ENCODE peak calls at places on chromosomes 7 and 10, in six cellular contexts. One of them, this sample, is unnamed.

GRCh38 chr10:112963835-112964234 is 13.8 kb downstream of the TCF7L2 start:
- DNase-seq in WTC11: no peak
- DNase-seq in SIG-M5: no peak
- DNase-seq in T follicular helper cell: no peak
- DNase-seq in EH: peak
- DNase-seq in kidney glomerular epithelial cell: no peak
- DNase-seq in this sample: no peak

GRCh38 chr10:121658611-121659010 is 60.4 kb upstream of the FGFR2 start:
- DNase-seq in WTC11: no peak
- DNase-seq in SIG-M5: no peak
- DNase-seq in T follicular helper cell: no peak
- DNase-seq in EH: no peak
- DNase-seq in kidney glomerular epithelial cell: no peak
- DNase-seq in this sample: no peak

GRCh38 chr7:102295346-102296178 is 8.9 kb downstream of the SH2B2 start:
- DNase-seq in WTC11: no peak
- DNase-seq in SIG-M5: no peak
- DNase-seq in T follicular helper cell: no peak
- DNase-seq in EH: no peak
- DNase-seq in kidney glomerular epithelial cell: no peak
- DNase-seq in this sample: no peak

GRCh38 chr10:22334414-22335203 is 10.7 kb upstream of the SPAG6 start:
- DNase-seq in WTC11: peak
- DNase-seq in SIG-M5: no peak
- DNase-seq in T follicular helper cell: no peak
- DNase-seq in EH: no peak
- DNase-seq in kidney glomerular epithelial cell: no peak
- DNase-seq in this sample: no peak

GRCh38 chr7:110065112-110065511 is 1025.8 kb upstream of the LRRN3 start:
- DNase-seq in WTC11: no peak
- DNase-seq in SIG-M5: no peak
- DNase-seq in T follicular helper cell: no peak
- DNase-seq in EH: no peak
- DNase-seq in kidney glomerular epithelial cell: no peak
- DNase-seq in this sample: no peak

GRCh38 chr7:103936558-103936957 is 52.9 kb downstream of the RELN start:
- DNase-seq in WTC11: no peak
- DNase-seq in SIG-M5: no peak
- DNase-seq in T follicular helper cell: no peak
- DNase-seq in EH: no peak
- DNase-seq in kidney glomerular epithelial cell: no peak
- DNase-seq in this sample: no peak

GRCh38 chr7:36227223-36227622 is 74.2 kb downstream of the EEPD1 start:
- DNase-seq in WTC11: no peak
- DNase-seq in SIG-M5: no peak
- DNase-seq in T follicular helper cell: no peak
- DNase-seq in EH: peak
- DNase-seq in kidney glomerular epithelial cell: no peak
- DNase-seq in this sample: no peak

GRCh38 chr7:44534501-44534900 is 6.6 kb downstream of the NPC1L1 start:
- DNase-seq in WTC11: peak
- DNase-seq in SIG-M5: no peak
- DNase-seq in T follicular helper cell: peak
- DNase-seq in EH: peak
- DNase-seq in kidney glomerular epithelial cell: no peak
- DNase-seq in this sample: no peak

GRCh38 chr10:114102253-114102652 is 58.6 kb downstream of the ADRB1 start:
- DNase-seq in WTC11: no peak
- DNase-seq in SIG-M5: no peak
- DNase-seq in T follicular helper cell: no peak
- DNase-seq in EH: no peak
- DNase-seq in kidney glomerular epithelial cell: no peak
- DNase-seq in this sample: no peak

GRCh38 chr7:3065724-3066143 is 22.1 kb upstream of the CARD11 start:
- DNase-seq in WTC11: peak
- DNase-seq in SIG-M5: no peak
- DNase-seq in T follicular helper cell: peak
- DNase-seq in EH: no peak
- DNase-seq in kidney glomerular epithelial cell: no peak
- DNase-seq in this sample: no peak

GRCh38 chr10:127013251-127013656 is 108.0 kb downstream of the DOCK1 start:
- DNase-seq in WTC11: no peak
- DNase-seq in SIG-M5: no peak
- DNase-seq in T follicular helper cell: no peak
- DNase-seq in EH: no peak
- DNase-seq in kidney glomerular epithelial cell: no peak
- DNase-seq in this sample: no peak

GRCh38 chr7:31883761-31884164 is 186.4 kb downstream of the PDE1C start:
- DNase-seq in WTC11: no peak
- DNase-seq in SIG-M5: no peak
- DNase-seq in T follicular helper cell: no peak
- DNase-seq in EH: peak
- DNase-seq in kidney glomerular epithelial cell: peak
- DNase-seq in this sample: no peak

GRCh38 chr10:114266521-114266920 is 27.5 kb downstream of the VWA2 start:
- DNase-seq in WTC11: no peak
- DNase-seq in SIG-M5: no peak
- DNase-seq in T follicular helper cell: no peak
- DNase-seq in EH: no peak
- DNase-seq in kidney glomerular epithelial cell: no peak
- DNase-seq in this sample: no peak

GRCh38 chr10:11018830-11019692 is 1.4 kb downstream of the CELF2 start:
- DNase-seq in WTC11: no peak
- DNase-seq in SIG-M5: no peak
- DNase-seq in T follicular helper cell: no peak
- DNase-seq in EH: no peak
- DNase-seq in kidney glomerular epithelial cell: no peak
- DNase-seq in this sample: no peak

GRCh38 chr7:35729061-35729783 is 34.3 kb upstream of the HERPUD2 start:
- DNase-seq in WTC11: no peak
- DNase-seq in SIG-M5: no peak
- DNase-seq in T follicular helper cell: no peak
- DNase-seq in EH: no peak
- DNase-seq in kidney glomerular epithelial cell: no peak
- DNase-seq in this sample: no peak

This sample was measured in kidney epithelial cell.